ENCODE peak calls at places on chromosomes 6 and 20, in five cellular contexts. B is GM20000, C is left lung, H is testis, I is Calu3. Q is an unnamed sample.
A peak's percentile ranks its signal among the peaks of the same experiment; 100 is the strongest.

GRCh38 chr20:2799271-2799670 is 1.2 kb downstream of the CPXM1 start:
- DNase-seq in I (no peak), C (no peak), H (no peak), B (no peak), Q (peak; percentile 37)

GRCh38 chr20:49172413-49172812 is 15.7 kb downstream of the STAU1 start:
- DNase-seq in H (no peak), B (no peak), C (no peak), I (no peak), Q (no peak)

GRCh38 chr20:46128310-46129151 is 10.4 kb downstream of the CD40 start:
- DNase-seq in I (peak; percentile 68), B (no peak), H (peak; percentile 52), C (peak; percentile 31), Q (peak; percentile 59)

GRCh38 chr6:137145421-137145820 is 28.0 kb downstream of the IL22RA2 start:
- DNase-seq in H (no peak), C (no peak), B (no peak), I (no peak), Q (no peak)

GRCh38 chr20:62428396-62429160 is 1.2 kb upstream of the RBBP8NL start:
- DNase-seq in B (no peak), C (no peak), I (no peak), H (no peak), Q (no peak)

GRCh38 chr20:48164566-48165400 is 379.5 kb upstream of the SULF2 start:
- DNase-seq in C (no peak), H (no peak), B (no peak), I (no peak), Q (no peak)

GRCh38 chr6:5282191-5282623 is 20.9 kb downstream of the FARS2 start:
- DNase-seq in B (no peak), H (no peak), I (no peak), C (no peak), Q (no peak)

GRCh38 chr6:75223461-75223860 is 17.6 kb upstream of the COL12A1 start:
- DNase-seq in C (no peak), I (no peak), B (no peak), H (no peak), Q (no peak)

GRCh38 chr6:31597006-31597405 is 4.2 kb upstream of the NCR3 start:
- DNase-seq in H (no peak), I (peak; percentile 45), C (no peak), B (no peak), Q (no peak)

GRCh38 chr6:56752009-56752408 is 109.3 kb upstream of the DST start:
- DNase-seq in I (no peak), H (no peak), C (no peak), B (no peak), Q (no peak)

GRCh38 chr6:165181951-165182414 is 127.4 kb downstream of the C6orf118 start:
- DNase-seq in I (peak; percentile 55), B (no peak), H (no peak), C (no peak), Q (no peak)

GRCh38 chr6:132648356-132648755 is 10.6 kb downstream of the TAAR1 start:
- DNase-seq in C (no peak), I (peak; percentile 22), B (peak; percentile 15), H (no peak), Q (no peak)

GRCh38 chr20:37729909-37730308 is 36.1 kb downstream of the CTNNBL1 start:
- DNase-seq in C (no peak), I (no peak), B (no peak), H (no peak), Q (no peak)

GRCh38 chr6:169864148-169865030 is 113.0 kb downstream of the ERMARD start:
- DNase-seq in I (peak; percentile 20), B (no peak), H (peak; percentile 11), C (no peak), Q (no peak)

GRCh38 chr20:56247954-56248782 is at the start of gene MC3R:
- DNase-seq in C (no peak), I (peak; percentile 68), B (peak; percentile 50), H (peak; percentile 76), Q (peak; percentile 79)

GRCh38 chr6:134875367-134875766 is 74.5 kb downstream of the ALDH8A1 start:
- DNase-seq in H (no peak), C (no peak), B (no peak), I (no peak), Q (no peak)

GRCh38 chr20:39878809-39879208 is 810.2 kb downstream of the MAFB start:
- DNase-seq in B (no peak), H (no peak), I (no peak), C (no peak), Q (no peak)

GRCh38 chr20:58251979-58252591 is 23.6 kb upstream of the ANKRD60 start:
- DNase-seq in B (no peak), I (peak; percentile 58), H (no peak), C (no peak), Q (no peak)

GRCh38 chr6:13012977-13013680 is 296.6 kb downstream of the PHACTR1 start:
- DNase-seq in C (peak; percentile 83), B (peak; percentile 22), I (peak; percentile 1), H (peak; percentile 40), Q (peak; percentile 94)

GRCh38 chr6:35568967-35569606 is 56.4 kb upstream of the TULP1 start:
- DNase-seq in H (peak; percentile 46), I (peak; percentile 32), B (peak; percentile 15), C (no peak), Q (peak; percentile 71)

GRCh38 chr6:25582101-25582500 is 69.9 kb upstream of the SCGN start:
- DNase-seq in H (no peak), I (no peak), B (no peak), C (no peak), Q (no peak)

GRCh38 chr6:118263929-118264486 is 284.1 kb upstream of the PLN start:
- DNase-seq in H (peak; percentile 56), C (no peak), I (no peak), B (peak; percentile 13), Q (peak; percentile 44)

GRCh38 chr6:139925894-139926641 is 551.6 kb upstream of the CITED2 start:
- DNase-seq in H (no peak), C (no peak), I (no peak), B (no peak), Q (no peak)

GRCh38 chr20:41361757-41362747 is 4.6 kb downstream of the EMILIN3 start:
- DNase-seq in B (no peak), I (no peak), C (no peak), H (no peak), Q (peak; percentile 23)

GRCh38 chr6:151209071-151209831 is 30.5 kb upstream of the AKAP12 start:
- DNase-seq in C (no peak), I (peak; percentile 5), H (peak; percentile 40), B (no peak), Q (no peak)

DNA sequence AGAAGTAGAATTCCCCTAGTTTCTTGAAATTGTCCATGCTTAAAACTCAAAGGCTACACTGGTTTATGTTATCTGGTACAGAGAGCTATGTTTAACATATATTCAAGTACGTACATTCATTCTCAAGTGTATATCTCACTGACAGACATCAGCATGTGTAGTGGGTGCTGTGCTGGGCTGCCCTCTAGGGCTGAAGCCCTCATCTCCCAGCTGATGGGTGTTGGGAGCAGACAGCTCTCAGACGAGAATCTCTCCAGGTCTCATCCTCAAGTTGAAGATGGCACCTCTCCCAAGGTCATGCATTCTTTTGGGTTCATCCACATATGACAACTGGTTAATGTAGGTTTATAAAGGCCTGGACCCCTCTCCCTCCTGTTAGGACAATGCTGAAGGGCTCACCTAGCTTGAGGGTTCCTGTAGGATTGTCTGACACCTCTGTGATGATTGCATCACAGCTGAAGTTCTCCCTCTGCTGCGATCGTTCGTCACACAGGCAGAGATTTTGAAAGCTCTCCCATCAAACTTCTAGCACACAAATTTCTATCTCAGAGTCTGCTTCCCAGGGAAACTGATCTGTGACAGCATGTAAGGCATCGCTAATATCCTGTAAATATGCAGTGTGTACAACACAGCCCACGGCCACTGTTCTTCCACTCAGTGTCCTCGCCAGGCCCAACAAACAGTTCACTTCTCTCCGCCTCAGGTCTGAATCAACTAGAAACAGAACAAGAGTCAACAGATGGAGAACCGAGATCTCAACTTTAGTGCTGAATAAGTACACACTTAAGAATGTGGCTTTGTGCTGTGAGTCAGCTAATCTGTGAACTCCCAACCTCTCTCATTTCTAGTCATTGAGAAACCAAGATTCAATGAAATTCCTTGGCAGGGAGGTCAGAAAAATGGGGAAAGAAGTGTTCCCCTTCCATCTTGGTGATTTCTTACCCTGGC is 43.2 kb downstream of the PREP start:
- DNase-seq in C (no peak), B (no peak), H (no peak), I (no peak), Q (no peak)
- TF ChIP-seq CTCF in C (no peak), B (no peak), H (no peak), I (no peak), Q (no peak)

GRCh38 chr6:153673750-153674149 is 365.3 kb upstream of the OPRM1 start:
- DNase-seq in I (no peak), H (no peak), B (no peak), C (no peak), Q (no peak)
- TF ChIP-seq CTCF in I (no peak), H (no peak), B (no peak), C (no peak), Q (no peak)

DNA sequence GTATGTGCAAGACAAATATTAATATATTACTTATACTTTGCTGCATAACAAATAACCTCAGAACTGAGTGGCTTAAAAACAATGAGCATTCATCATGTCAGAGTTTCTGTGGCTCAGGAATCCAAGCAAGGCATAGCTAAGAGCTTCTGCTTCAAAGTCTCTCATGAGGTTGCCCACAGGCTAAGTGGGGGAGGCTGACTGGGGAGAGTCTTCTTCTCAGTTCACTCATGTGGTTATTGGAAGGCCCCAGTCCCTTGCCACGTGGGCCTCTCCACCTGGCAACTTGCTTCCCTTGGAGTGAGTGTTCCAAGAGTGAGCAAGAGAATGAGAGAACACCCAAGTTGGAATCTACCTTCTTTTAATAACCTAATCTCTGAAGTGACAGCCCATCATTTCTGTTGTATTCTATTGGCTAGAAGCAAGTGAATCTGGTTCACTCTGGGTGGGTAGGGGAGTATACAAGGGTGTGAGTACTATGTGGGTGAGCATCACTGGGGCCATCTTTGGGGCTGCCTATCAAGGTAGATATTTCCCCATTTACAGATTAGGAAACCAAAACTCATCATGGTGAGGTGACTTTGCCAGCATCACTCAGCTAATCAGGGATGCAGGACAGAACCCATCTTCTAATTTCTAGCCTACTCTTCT is 36.0 kb downstream of the DNAH8 start:
- DNase-seq in H (no peak), C (no peak), B (no peak), I (peak; percentile 40), Q (no peak)
- TF ChIP-seq CTCF in H (no peak), C (no peak), B (no peak), I (no peak), Q (no peak)

GRCh38 chr6:105095139-105095538 is 84.7 kb downstream of the POPDC3 start:
- DNase-seq in B (no peak), H (no peak), I (no peak), C (no peak), Q (no peak)

GRCh38 chr6:105099371-105099770 is 80.4 kb downstream of the POPDC3 start:
- DNase-seq in I (no peak), B (no peak), C (no peak), H (no peak), Q (no peak)

GRCh38 chr6:105097288-105097687 is 82.5 kb downstream of the POPDC3 start:
- DNase-seq in B (no peak), H (no peak), C (peak; percentile 40), I (peak; percentile 59), Q (no peak)

GRCh38 chr6:105091140-105091829 is 88.5 kb downstream of the POPDC3 start:
- DNase-seq in C (no peak), B (no peak), H (no peak), I (no peak), Q (no peak)

DNA sequence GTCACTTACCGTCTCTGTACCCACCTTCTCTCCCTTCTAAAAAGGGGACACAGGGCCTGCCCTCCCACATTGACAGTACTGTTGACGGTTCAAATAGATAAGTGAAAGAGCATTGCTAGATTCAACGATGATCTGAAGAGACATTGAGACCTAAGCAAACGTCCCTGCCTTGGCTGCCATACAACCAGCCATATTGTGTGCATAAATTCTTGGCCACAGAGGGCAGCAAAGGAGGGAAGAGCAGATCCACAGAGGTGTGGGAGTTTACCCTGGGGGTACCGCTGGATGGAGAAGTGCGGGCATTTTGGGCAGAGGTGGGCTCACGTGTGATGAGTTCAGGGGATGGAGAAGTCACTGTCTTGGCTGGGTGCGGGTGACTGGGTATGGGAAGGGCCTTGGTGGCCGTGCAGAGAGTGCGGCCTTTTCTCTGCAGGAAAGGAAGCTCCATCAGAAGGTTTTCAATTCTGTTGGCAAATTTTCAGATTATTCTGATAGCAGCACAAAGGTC is 85.6 kb downstream of the POPDC3 start:
- DNase-seq in B (no peak), I (no peak), H (no peak), C (no peak), Q (no peak)
- TF ChIP-seq CTCF in B (no peak), I (no peak), H (no peak), C (no peak), Q (peak; percentile 32)